ENCODE peak calls at places on chromosomes 6 and 20, in four cellular contexts. One of them, this sample, is unnamed.

GRCh38 chr20:50321797-50322480 is 131.3 kb downstream of the CEBPB start:
- DNase-seq in Right ventricle myocardium superior: no peak
- DNase-seq in HT-29: no peak
- DNase-seq in CD8-positive, alpha-beta memory T cell: no peak
- DNase-seq in this sample: no peak

GRCh38 chr20:50308166-50308512 is 117.5 kb downstream of the CEBPB start:
- DNase-seq in Right ventricle myocardium superior: no peak
- DNase-seq in HT-29: no peak
- DNase-seq in CD8-positive, alpha-beta memory T cell: no peak
- DNase-seq in this sample: no peak

GRCh38 chr20:3828798-3829197 is 8.5 kb downstream of the AP5S1 start:
- DNase-seq in Right ventricle myocardium superior: no peak
- DNase-seq in HT-29: no peak
- DNase-seq in CD8-positive, alpha-beta memory T cell: no peak
- DNase-seq in this sample: no peak

GRCh38 chr6:73631849-73632248 is 21.9 kb downstream of the SLC17A5 start:
- DNase-seq in Right ventricle myocardium superior: no peak
- DNase-seq in HT-29: no peak
- DNase-seq in CD8-positive, alpha-beta memory T cell: no peak
- DNase-seq in this sample: no peak

GRCh38 chr6:113092795-113093194 is 745.7 kb downstream of the RFPL4B start:
- DNase-seq in Right ventricle myocardium superior: no peak
- DNase-seq in HT-29: no peak
- DNase-seq in CD8-positive, alpha-beta memory T cell: no peak
- DNase-seq in this sample: no peak

GRCh38 chr6:31898200-31899011 is 908 bp upstream of the EHMT2 start:
- DNase-seq in Right ventricle myocardium superior: no peak
- DNase-seq in HT-29: peak
- DNase-seq in CD8-positive, alpha-beta memory T cell: no peak
- DNase-seq in this sample: peak

GRCh38 chr6:36805107-36805797 is 34.0 kb downstream of the CPNE5 start:
- DNase-seq in Right ventricle myocardium superior: no peak
- DNase-seq in HT-29: no peak
- DNase-seq in CD8-positive, alpha-beta memory T cell: no peak
- DNase-seq in this sample: no peak

GRCh38 chr20:21232546-21233280 is 70.4 kb upstream of the XRN2 start:
- DNase-seq in Right ventricle myocardium superior: no peak
- DNase-seq in HT-29: no peak
- DNase-seq in CD8-positive, alpha-beta memory T cell: no peak
- DNase-seq in this sample: no peak